ENCODE peak calls at places on chromosome 6, in four cellular contexts. H is lower leg skin, B is H1, A is astrocyte of the spinal cord. I is an unnamed sample.

GRCh38 chr6:63224179-63224578 is 12.9 kb downstream of the FKBP1C start:
- DNase-seq in B (no peak), A (no peak), H (no peak), I (no peak)

GRCh38 chr6:52305948-52306767 is 21.6 kb upstream of the MCM3 start:
- DNase-seq in H (no peak), B (no peak), A (no peak), I (no peak)

GRCh38 chr6:149147939-149148718 is 169.4 kb upstream of the TAB2 start:
- DNase-seq in A (no peak), B (no peak), H (no peak), I (no peak)

GRCh38 chr6:37812835-37813234 is 6.7 kb upstream of the ZFAND3 start:
- DNase-seq in B (no peak), H (no peak), A (no peak), I (no peak)

GRCh38 chr6:72622094-72622540 is 253 bp downstream of the KCNQ5 start:
- DNase-seq in A (peak; percentile 43), B (no peak), H (no peak), I (no peak)

GRCh38 chr6:132569170-132569569 is 952 bp upstream of the TAAR6 start:
- DNase-seq in B (no peak), H (no peak), A (no peak), I (no peak)

GRCh38 chr6:160259585-160259984 is 964 bp upstream of the SLC22A2 start:
- DNase-seq in A (no peak), H (no peak), B (no peak), I (no peak)

GRCh38 chr6:49666930-49667369 is 30.3 kb upstream of the RHAG start:
- DNase-seq in A (no peak), B (no peak), H (no peak), I (no peak)

GRCh38 chr6:170575250-170575649 is 9.2 kb downstream of the PDCD2 start:
- DNase-seq in H (no peak), A (no peak), B (no peak), I (no peak)

GRCh38 chr6:105192707-105193465 is 13.1 kb upstream of the POPDC3 start:
- DNase-seq in B (no peak), H (no peak), A (peak; percentile 76), I (no peak)

GRCh38 chr6:155247618-155248017 is 16.2 kb upstream of the CLDN20 start:
- DNase-seq in H (no peak), A (no peak), B (no peak), I (no peak)

GRCh38 chr6:20691185-20691584 is 156.9 kb downstream of the CDKAL1 start:
- DNase-seq in H (no peak), B (no peak), A (no peak), I (no peak)

GRCh38 chr6:102732908-102733307 is 1339.4 kb downstream of the GRIK2 start:
- DNase-seq in B (no peak), A (no peak), H (no peak), I (no peak)

GRCh38 chr6:69138893-69139494 is 503.9 kb downstream of the ADGRB3 start:
- DNase-seq in H (no peak), A (peak; percentile 9), B (no peak), I (no peak)

GRCh38 chr6:105753184-105754097 is 332.7 kb upstream of the PRDM1 start:
- DNase-seq in H (peak; percentile 50), B (no peak), A (peak; percentile 45), I (no peak)

GRCh38 chr6:160523223-160523622 is 140.9 kb downstream of the LPA start:
- DNase-seq in A (no peak), H (no peak), B (no peak), I (no peak)

GRCh38 chr6:158916638-158917037 is 83.4 kb downstream of the RSPH3 start:
- DNase-seq in A (no peak), H (no peak), B (no peak), I (no peak)

GRCh38 chr6:155150967-155151671 is 112.7 kb upstream of the CLDN20 start:
- DNase-seq in H (no peak), A (no peak), B (no peak), I (peak; percentile 25)

GRCh38 chr6:16344756-16345155 is 106.4 kb downstream of the GMPR start:
- DNase-seq in H (no peak), A (peak; percentile 60), B (no peak), I (no peak)

GRCh38 chr6:29589423-29590048 is 4.6 kb downstream of the OR2H2 start:
- DNase-seq in B (no peak), A (peak; percentile 51), H (peak; percentile 50), I (no peak)

GRCh38 chr6:23633986-23634385 is 492.0 kb upstream of the NRSN1 start:
- DNase-seq in A (no peak), B (no peak), H (no peak), I (no peak)

GRCh38 chr6:33851959-33852358 is 48.2 kb upstream of the MLN start:
- DNase-seq in A (no peak), B (peak; percentile 66), H (no peak), I (no peak)
- TF ChIP-seq CTCF in A (peak; percentile 52), B (peak; percentile 93), H (no peak), I (peak; percentile 66)

GRCh38 chr6:15327271-15327670 is 81.4 kb downstream of the JARID2 start:
- DNase-seq in B (no peak), H (no peak), A (no peak), I (no peak)
- TF ChIP-seq CTCF in B (peak; percentile 6), H (no peak), A (peak; percentile 20), I (no peak)

GRCh38 chr6:3575701-3576100 is 118.9 kb upstream of the SLC22A23 start:
- DNase-seq in A (no peak), B (no peak), H (no peak), I (no peak)
- TF ChIP-seq CTCF in A (no peak), B (no peak), H (no peak), I (no peak)

GRCh38 chr6:81734081-81734480 is 18.4 kb downstream of the TENT5A start:
- DNase-seq in H (no peak), B (no peak), A (no peak), I (no peak)
- TF ChIP-seq CTCF in H (no peak), B (no peak), A (no peak), I (no peak)

GRCh38 chr6:142075516-142076101 is 57.1 kb upstream of the GJE1 start:
- DNase-seq in A (no peak), H (no peak), B (no peak), I (no peak)

GRCh38 chr6:142074516-142074915 is 58.2 kb upstream of the GJE1 start:
- DNase-seq in B (no peak), H (no peak), A (no peak), I (no peak)

GRCh38 chr6:142071981-142072380 is 60.7 kb upstream of the GJE1 start:
- DNase-seq in H (no peak), A (no peak), B (no peak), I (no peak)
- TF ChIP-seq CTCF in H (no peak), A (no peak), B (peak; percentile 48), I (no peak)